ENCODE peak calls at places on chromosomes 2 and 18, in ten cellular contexts. I is neural crest cell, K is psoas muscle, U is glutamatergic neuron, W is HT-29, A is mammary epithelial cell, C is HCT116, P is fibroblast of lung, O is NCI-H187 treated with DMSO at 0.1 percent for 48 hours, R is foreskin fibroblast. V is an unnamed sample.

GRCh38 chr2:104944495-104944894 is 90.6 kb downstream of the POU3F3 start:
- DNase-seq in P (peak), O (no peak), R (peak), W (peak), K (no peak), I (peak), A (no peak), U (no peak), C (peak), V (no peak)

GRCh38 chr2:237630216-237631000 is 3.0 kb downstream of the LRRFIP1 start:
- DNase-seq in K (no peak), R (no peak), O (no peak), P (no peak), W (no peak), A (no peak), C (no peak), I (no peak), U (no peak), V (no peak)

GRCh38 chr2:242035858-242036652 is 166.5 kb downstream of the RTP5 start:
- DNase-seq in I (no peak), C (no peak), A (no peak), R (no peak), K (peak), W (no peak), U (no peak), P (no peak), O (no peak), V (no peak)

GRCh38 chr2:96869281-96869823 is 528 bp downstream of the SEMA4C start:
- DNase-seq in K (peak), R (peak), C (peak), A (peak), P (peak), U (peak), W (peak), I (no peak), O (no peak), V (no peak)

GRCh38 chr2:233953106-233953801 is 36.1 kb downstream of the TRPM8 start:
- DNase-seq in O (peak), A (no peak), P (no peak), I (no peak), C (no peak), W (no peak), K (no peak), U (no peak), R (no peak), V (no peak)

GRCh38 chr2:188677182-188677581 is 297.0 kb upstream of the COL3A1 start:
- DNase-seq in K (no peak), P (peak), I (no peak), C (no peak), A (no peak), R (no peak), U (no peak), O (no peak), W (no peak), V (no peak)

GRCh38 chr2:27960237-27960912 is 69.8 kb downstream of the BABAM2 start:
- DNase-seq in K (no peak), I (no peak), R (peak), O (no peak), C (no peak), W (no peak), U (no peak), P (peak), A (peak), V (no peak)

GRCh38 chr2:68975844-68976243 is 1.4 kb downstream of the GKN1 start:
- DNase-seq in W (no peak), A (no peak), O (no peak), C (no peak), I (no peak), R (no peak), U (no peak), K (no peak), P (no peak), V (no peak)

GRCh38 chr18:50410894-50411293 is 36.0 kb downstream of the SKA1 start:
- DNase-seq in W (no peak), R (peak), A (peak), U (no peak), O (no peak), P (peak), K (no peak), I (no peak), C (no peak), V (no peak)

GRCh38 chr18:48902856-48903601 is 47.7 kb downstream of the SMAD7 start:
- DNase-seq in U (no peak), I (no peak), A (no peak), K (peak), R (no peak), P (peak), W (no peak), C (no peak), O (no peak), V (no peak)

GRCh38 chr2:72043985-72044384 is 103.7 kb downstream of the CYP26B1 start:
- DNase-seq in K (no peak), A (no peak), P (no peak), C (no peak), O (no peak), W (no peak), U (no peak), R (no peak), I (no peak), V (no peak)

GRCh38 chr2:86295071-86295470 is 42.4 kb downstream of the REEP1 start:
- DNase-seq in A (no peak), C (no peak), U (no peak), K (no peak), R (no peak), O (no peak), W (no peak), I (no peak), P (no peak), V (no peak)

V was measured in NCI-H1048.